ENCODE peak calls at places on chromosomes 11 and 22, in eight cellular contexts. O is SJSA1, B is thoracic aorta, U is caudate nucleus, V is GM23338, X is IMR-90, G is AG04450, J is lower lobe of right lung. D is an unnamed sample.

GRCh38 chr11:61971177-61972111 is 4.0 kb upstream of the FTH1 start:
- DNase-seq in O (peak), B (peak), U (peak), V (peak), X (peak), G (peak), J (peak), D (peak)

GRCh38 chr11:128757886-128758612 is 64.2 kb downstream of the FLI1 start:
- DNase-seq in O (no peak), B (no peak), U (no peak), V (no peak), X (no peak), G (no peak), J (no peak), D (no peak)

GRCh38 chr11:18617688-18618340 is 16.3 kb downstream of the SPTY2D1 start:
- DNase-seq in O (no peak), B (no peak), U (no peak), V (no peak), X (peak), G (no peak), J (no peak), D (no peak)

GRCh38 chr11:19316434-19316833 is 75.7 kb upstream of the E2F8 start:
- DNase-seq in O (no peak), B (no peak), U (no peak), V (no peak), X (no peak), G (no peak), J (no peak), D (no peak)

GRCh38 chr11:64118871-64119495 is 46.9 kb downstream of the MACROD1 start:
- DNase-seq in O (no peak), B (no peak), U (no peak), V (no peak), X (no peak), G (no peak), J (no peak), D (no peak)

GRCh38 chr11:47846998-47847397 is 1.2 kb downstream of the NUP160 start:
- DNase-seq in O (no peak), B (no peak), U (no peak), V (no peak), X (no peak), G (no peak), J (no peak), D (no peak)

GRCh38 chr11:10233581-10233980 is 60.4 kb downstream of the SBF2 start:
- DNase-seq in O (no peak), B (no peak), U (no peak), V (no peak), X (peak), G (peak), J (no peak), D (no peak)

GRCh38 chr11:76459846-76460245 is 15.0 kb downstream of the EMSY start:
- DNase-seq in O (no peak), B (no peak), U (no peak), V (no peak), X (no peak), G (no peak), J (no peak), D (no peak)

GRCh38 chr11:47912843-47913437 is 64.8 kb upstream of the NUP160 start:
- DNase-seq in O (no peak), B (no peak), U (no peak), V (no peak), X (no peak), G (no peak), J (no peak), D (no peak)

DNA sequence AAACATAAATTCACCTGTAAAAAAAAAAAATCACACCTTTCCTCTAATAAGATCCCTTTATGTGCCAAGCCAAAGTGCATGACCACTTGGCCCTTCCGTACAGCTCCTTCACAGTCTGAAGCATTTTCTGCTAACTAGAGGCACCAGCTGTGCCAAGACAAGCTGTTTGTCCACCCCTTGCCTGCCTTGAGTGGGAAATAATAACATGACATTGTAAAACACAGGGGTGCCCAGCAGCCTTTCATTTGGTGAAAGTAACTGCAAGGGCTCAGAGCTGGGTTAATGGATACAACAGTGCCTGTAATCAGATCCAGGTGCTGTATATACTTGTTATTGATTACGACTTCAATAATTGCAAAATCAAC is 59.2 kb downstream of the DDIAS start:
- DNase-seq in O (no peak), B (no peak), U (no peak), V (no peak), X (no peak), G (no peak), J (no peak), D (no peak)
- H3K27ac ChIP-seq in O (no peak), B (no peak), U (no peak), V (no peak), X (no peak), G (no peak), J (no peak), D (no peak)

DNA sequence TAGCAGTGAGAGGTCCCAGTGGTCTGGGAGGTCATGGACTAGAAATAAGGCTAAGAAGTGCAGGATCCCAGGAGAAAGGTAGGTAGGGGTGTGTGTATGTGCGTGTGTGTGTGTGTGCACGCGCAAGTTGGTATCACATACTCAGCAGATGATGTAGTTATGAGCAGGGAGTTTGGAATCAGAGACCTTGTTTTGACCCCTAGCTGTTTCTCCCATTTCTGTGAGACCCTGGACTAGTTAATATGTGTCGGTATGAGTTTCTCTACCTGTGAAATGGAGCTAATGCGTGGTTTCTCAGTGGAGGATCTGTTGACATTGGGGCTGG is 1.3 kb downstream of the SERPING1 start:
- DNase-seq in O (no peak), B (no peak), U (no peak), V (no peak), X (peak), G (no peak), J (no peak), D (no peak)
- H3K27ac ChIP-seq in O (no peak), B (peak), U (peak), V (peak), X (peak), G (no peak), J (peak), D (peak)

GRCh38 chr22:22099833-22100812 is 117.5 kb upstream of the TOP3B start:
- DNase-seq in O (no peak), B (no peak), U (no peak), V (peak), X (peak), G (no peak), J (no peak), D (no peak)
- H3K27ac ChIP-seq in O (no peak), B (no peak), U (no peak), V (no peak), X (no peak), G (no peak), J (no peak), D (no peak)

GRCh38 chr22:38923463-38924196 is 33.8 kb upstream of the APOBEC3A start:
- DNase-seq in O (peak), B (peak), U (peak), V (peak), X (peak), G (peak), J (peak), D (peak)
- H3K27ac ChIP-seq in O (peak), B (peak), U (peak), V (no peak), X (peak), G (peak), J (peak), D (peak)

GRCh38 chr22:24005201-24005600 is at the start of gene GSTT4:
- DNase-seq in O (no peak), B (no peak), U (no peak), V (no peak), X (no peak), G (no peak), J (no peak), D (no peak)

GRCh38 chr22:24002272-24002671 is 3.0 kb downstream of the GSTT4 start:
- DNase-seq in O (no peak), B (no peak), U (no peak), V (no peak), X (no peak), G (no peak), J (no peak), D (no peak)

GRCh38 chr22:24003887-24004286 is 1.4 kb downstream of the GSTT4 start:
- DNase-seq in O (no peak), B (no peak), U (no peak), V (no peak), X (no peak), G (no peak), J (no peak), D (no peak)

GRCh38 chr22:24002849-24003248 is 2.4 kb downstream of the GSTT4 start:
- DNase-seq in O (no peak), B (no peak), U (no peak), V (no peak), X (no peak), G (no peak), J (no peak), D (no peak)

DNA sequence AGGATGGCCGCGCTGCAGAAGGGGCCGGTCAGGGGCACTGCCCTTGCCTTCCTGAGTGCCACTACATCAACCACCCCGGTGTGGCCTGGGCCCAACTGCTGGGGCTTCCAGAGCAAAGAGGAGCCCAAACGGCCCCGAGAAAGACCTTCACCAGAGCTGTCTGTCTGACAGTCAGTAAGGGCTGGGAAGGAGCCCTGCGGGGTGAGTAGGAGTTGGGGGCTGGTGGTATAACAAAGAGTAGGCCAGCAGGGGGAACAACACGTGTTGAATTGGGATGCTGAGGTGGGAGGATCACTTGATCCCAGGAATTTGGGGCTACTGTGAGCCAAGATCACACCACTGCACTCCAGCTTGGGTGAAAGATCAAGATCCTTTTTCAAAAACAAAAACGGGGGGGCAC is 3.9 kb downstream of the GSTT4 start:
- DNase-seq in O (no peak), B (no peak), U (no peak), V (peak), X (no peak), G (no peak), J (no peak), D (no peak)
- H3K27ac ChIP-seq in O (peak), B (no peak), U (no peak), V (no peak), X (no peak), G (no peak), J (no peak), D (no peak)

DNA sequence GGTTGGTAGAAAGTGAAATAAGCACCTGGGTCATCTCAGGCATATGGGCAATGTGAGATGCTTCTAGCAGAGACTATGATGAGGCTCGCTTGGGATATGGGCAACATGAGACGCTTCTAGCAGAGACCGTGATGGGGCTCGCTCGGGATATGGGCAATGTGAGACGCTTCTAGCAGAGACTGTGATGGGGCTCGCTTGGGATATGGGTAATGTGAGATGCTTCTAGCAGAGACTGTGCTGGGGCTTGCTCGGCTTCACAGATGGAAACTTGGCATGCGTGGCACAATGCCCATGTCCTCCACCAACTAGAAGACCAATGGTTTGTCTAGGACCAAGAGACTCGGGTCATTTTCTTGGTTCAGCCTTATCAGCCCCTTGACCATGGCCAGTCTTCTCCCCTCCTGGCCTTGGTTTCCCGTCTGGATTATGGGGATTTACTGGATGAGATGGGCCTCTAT is 7.1 kb downstream of the MYEOV start:
- DNase-seq in O (no peak), B (no peak), U (no peak), V (no peak), X (no peak), G (no peak), J (no peak), D (no peak)
- H3K27ac ChIP-seq in O (peak), B (no peak), U (no peak), V (no peak), X (peak), G (peak), J (no peak), D (no peak)

D was measured in substantia nigra.